ENCODE peak calls at places on chromosomes 3 and 15, in five cellular contexts. S is cardiac muscle cell, Q is left ventricle myocardium inferior, T is brain microvascular endothelial cell, N is heart right ventricle. P is an unnamed sample.
A peak's percentile ranks its signal among the peaks of the same experiment; 100 is the strongest.

GRCh38 chr15:78127882-78128281 is 3.4 kb downstream of the CIB2 start:
- DNase-seq in S (no peak), Q (no peak), T (no peak), N (no peak), P (peak; percentile 34)

GRCh38 chr15:97968380-97968779 is 7.9 kb downstream of the ARRDC4 start:
- DNase-seq in S (peak; percentile 78), Q (no peak), T (peak; percentile 2), N (no peak), P (no peak)

GRCh38 chr3:89690649-89691048 is 583.2 kb downstream of the EPHA3 start:
- DNase-seq in S (peak; percentile 27), Q (no peak), T (no peak), N (no peak), P (no peak)

GRCh38 chr3:3619815-3620214 is 179.4 kb upstream of the LRRN1 start:
- DNase-seq in S (no peak), Q (no peak), T (no peak), N (no peak), P (no peak)

GRCh38 chr15:45089712-45090373 is 24.1 kb downstream of the DUOX2 start:
- DNase-seq in S (peak; percentile 17), Q (no peak), T (no peak), N (no peak), P (no peak)

GRCh38 chr3:42589382-42590109 is 1.1 kb upstream of the SS18L2 start:
- DNase-seq in S (no peak), Q (no peak), T (no peak), N (no peak), P (no peak)

GRCh38 chr3:107705046-107705445 is 182.3 kb downstream of the BBX start:
- DNase-seq in S (no peak), Q (no peak), T (no peak), N (no peak), P (no peak)

GRCh38 chr3:119891944-119892721 is 110.2 kb downstream of the NR1I2 start:
- DNase-seq in S (peak; percentile 87), Q (no peak), T (peak; percentile 64), N (peak; percentile 60), P (peak; percentile 80)

GRCh38 chr15:58698887-58699641 is 50.4 kb downstream of the ADAM10 start:
- DNase-seq in S (no peak), Q (no peak), T (no peak), N (no peak), P (no peak)

GRCh38 chr3:98655666-98656065 is 62.3 kb upstream of the CPOX start:
- DNase-seq in S (peak; percentile 73), Q (no peak), T (peak; percentile 83), N (peak; percentile 35), P (no peak)

GRCh38 chr3:10011644-10012043 is 14.6 kb upstream of the FANCD2 start:
- DNase-seq in S (peak; percentile 51), Q (no peak), T (no peak), N (no peak), P (no peak)

GRCh38 chr3:57227930-57228733 is 603 bp downstream of the APPL1 start:
- DNase-seq in S (peak; percentile 64), Q (peak; percentile 43), T (peak; percentile 46), N (peak; percentile 52), P (peak; percentile 42)

GRCh38 chr3:151156618-151157216 is 46.3 kb downstream of the GPR171 start:
- DNase-seq in S (peak; percentile 73), Q (no peak), T (peak; percentile 43), N (no peak), P (peak; percentile 70)

GRCh38 chr15:60695713-60696522 is 217.0 kb upstream of the ICE2 start:
- DNase-seq in S (no peak), Q (no peak), T (peak; percentile 69), N (no peak), P (peak; percentile 21)

GRCh38 chr3:170585937-170586310 is at the start of gene SLC7A14:
- DNase-seq in S (peak; percentile 22), Q (no peak), T (peak; percentile 4), N (no peak), P (no peak)

GRCh38 chr3:89252865-89253264 is 145.4 kb downstream of the EPHA3 start:
- DNase-seq in S (no peak), Q (no peak), T (no peak), N (no peak), P (no peak)

GRCh38 chr15:47870956-47871625 is 153.8 kb downstream of the SEMA6D start:
- DNase-seq in S (peak; percentile 52), Q (no peak), T (peak; percentile 72), N (no peak), P (peak; percentile 73)

GRCh38 chr3:17518189-17519059 is 224.0 kb downstream of the TBC1D5 start:
- DNase-seq in S (no peak), Q (no peak), T (no peak), N (no peak), P (no peak)

GRCh38 chr3:141681390-141681780 is 56.7 kb upstream of the RNF7 start:
- DNase-seq in S (no peak), Q (no peak), T (no peak), N (no peak), P (no peak)

GRCh38 chr15:65245096-65245849 is 34.0 kb upstream of the CILP start:
- DNase-seq in S (peak; percentile 82), Q (peak; percentile 85), T (peak; percentile 47), N (peak; percentile 80), P (no peak)

GRCh38 chr3:196414469-196414868 is 17.8 kb downstream of the UBXN7 start:
- DNase-seq in S (peak; percentile 11), Q (no peak), T (peak; percentile 7), N (no peak), P (no peak)

GRCh38 chr15:67690936-67691335 is 134.4 kb upstream of the SKOR1 start:
- DNase-seq in S (peak; percentile 71), Q (no peak), T (peak; percentile 61), N (no peak), P (no peak)

GRCh38 chr3:140342668-140343067 is 335.2 kb upstream of the TRIM42 start:
- DNase-seq in S (no peak), Q (no peak), T (no peak), N (no peak), P (no peak)

GRCh38 chr3:86175051-86175536 is 815.9 kb downstream of the VGLL3 start:
- DNase-seq in S (no peak), Q (no peak), T (no peak), N (no peak), P (no peak)

GRCh38 chr3:32758375-32758753 is 59.4 kb upstream of the TRIM71 start:
- DNase-seq in S (peak; percentile 2), Q (no peak), T (no peak), N (no peak), P (no peak)

DNA sequence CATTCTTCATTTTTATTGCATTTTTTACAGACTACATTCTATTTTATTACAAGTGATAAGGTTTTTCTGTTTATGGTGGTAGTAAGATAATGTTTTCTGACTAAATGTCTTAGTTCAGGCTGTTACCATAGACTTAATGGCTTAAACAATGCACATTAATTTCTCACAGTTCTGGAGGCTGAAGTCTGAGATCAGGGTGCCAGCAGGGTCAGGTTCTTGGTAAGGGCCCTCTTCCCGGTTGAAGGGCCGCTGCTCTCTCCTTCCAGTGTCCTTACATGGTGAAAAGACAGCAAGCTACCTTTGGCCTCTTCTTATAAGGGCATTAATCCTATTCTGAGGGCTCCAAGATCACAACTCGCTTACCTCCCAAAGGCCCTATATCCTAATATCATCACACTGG is 19.8 kb downstream of the KCNAB1 start:
- DNase-seq in S (no peak), Q (no peak), T (no peak), N (no peak), P (no peak)
- H3K36me3 ChIP-seq in S (no peaks in the 10 kb centered on the region), Q (no peaks in the 10 kb centered on the region), T (no peaks in the 10 kb centered on the region), N (no peaks in the 10 kb centered on the region), P (no peaks in the 10 kb centered on the region)

DNA sequence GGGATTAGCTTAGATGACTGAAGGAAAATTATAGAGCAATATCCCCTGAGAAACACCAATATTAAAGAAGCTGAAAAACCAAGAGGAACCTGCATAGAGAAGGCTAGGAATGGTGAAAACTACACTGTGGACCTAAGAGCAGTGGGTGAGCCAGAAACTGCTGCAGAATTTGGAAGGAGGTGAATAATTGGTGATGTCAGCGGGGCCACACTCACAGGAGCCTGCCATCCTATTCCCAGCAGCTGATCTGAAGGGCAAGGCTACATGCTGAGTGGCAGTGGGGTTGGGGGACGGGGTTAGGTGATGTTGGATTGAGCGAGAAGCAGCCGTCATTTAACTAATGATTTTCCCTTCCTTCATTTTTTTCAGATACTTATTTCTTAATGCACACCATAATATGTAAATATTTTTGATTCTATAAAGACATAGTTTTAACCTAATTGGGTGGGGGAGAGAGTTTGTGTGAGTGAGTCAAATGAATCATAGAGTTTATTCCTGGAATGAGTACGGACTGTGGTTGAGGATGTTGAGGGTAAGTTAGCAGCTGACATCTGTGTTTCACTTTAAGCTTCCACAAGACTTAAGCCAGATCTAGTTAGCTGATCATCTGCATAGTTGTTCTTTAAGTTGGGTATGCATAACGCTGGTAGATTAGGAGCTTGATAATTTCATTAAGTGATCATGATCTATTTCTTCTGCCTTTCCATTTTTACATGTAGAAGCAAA is 222.8 kb downstream of the PTPRG start:
- DNase-seq in S (peak; percentile 53), Q (no peak), T (peak; percentile 25), N (no peak), P (no peak)
- H3K36me3 ChIP-seq in S (no peaks in the 10 kb centered on the region), Q (no peaks in the 10 kb centered on the region), T (no peaks in the 10 kb centered on the region), N (no peaks in the 10 kb centered on the region), P (no peaks in the 10 kb centered on the region)

DNA sequence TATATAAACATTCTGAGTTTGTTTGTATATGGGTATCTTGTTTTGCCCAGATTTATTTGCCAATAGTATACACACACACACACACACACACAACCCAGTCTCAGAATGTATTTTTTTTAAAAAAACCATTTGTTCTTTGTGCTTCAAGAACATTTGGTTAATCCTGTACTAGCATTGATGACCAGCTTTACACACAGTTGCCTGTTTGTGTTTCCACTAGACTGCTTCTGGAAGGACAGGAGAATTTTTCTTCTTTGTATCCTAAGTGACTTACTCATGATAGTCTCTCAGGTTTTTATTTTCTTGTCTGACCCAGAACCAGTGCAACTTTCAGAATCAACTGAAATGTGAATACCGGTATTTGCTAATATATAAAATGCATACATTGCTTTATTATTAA is 40.5 kb downstream of the U2SURP start:
- DNase-seq in S (no peak), Q (no peak), T (no peak), N (no peak), P (no peak)
- H3K36me3 ChIP-seq in S (peaks cover 53% of the 10 kb centered on the region), Q (peaks cover 56% of the 10 kb centered on the region), T (peaks cover 15% of the 10 kb centered on the region), N (peaks cover 91% of the 10 kb centered on the region), P (peaks cover 9% of the 10 kb centered on the region)

GRCh38 chr3:182886497-182886896 is 93.2 kb downstream of the ATP11B start:
- DNase-seq in S (no peak), Q (no peak), T (no peak), N (no peak), P (no peak)

GRCh38 chr3:182895513-182896112 is 84.7 kb downstream of the DCUN1D1 start:
- DNase-seq in S (no peak), Q (no peak), T (no peak), N (no peak), P (peak; percentile 88)

GRCh38 chr3:182891364-182891763 is 89.0 kb downstream of the DCUN1D1 start:
- DNase-seq in S (no peak), Q (no peak), T (no peak), N (no peak), P (no peak)

DNA sequence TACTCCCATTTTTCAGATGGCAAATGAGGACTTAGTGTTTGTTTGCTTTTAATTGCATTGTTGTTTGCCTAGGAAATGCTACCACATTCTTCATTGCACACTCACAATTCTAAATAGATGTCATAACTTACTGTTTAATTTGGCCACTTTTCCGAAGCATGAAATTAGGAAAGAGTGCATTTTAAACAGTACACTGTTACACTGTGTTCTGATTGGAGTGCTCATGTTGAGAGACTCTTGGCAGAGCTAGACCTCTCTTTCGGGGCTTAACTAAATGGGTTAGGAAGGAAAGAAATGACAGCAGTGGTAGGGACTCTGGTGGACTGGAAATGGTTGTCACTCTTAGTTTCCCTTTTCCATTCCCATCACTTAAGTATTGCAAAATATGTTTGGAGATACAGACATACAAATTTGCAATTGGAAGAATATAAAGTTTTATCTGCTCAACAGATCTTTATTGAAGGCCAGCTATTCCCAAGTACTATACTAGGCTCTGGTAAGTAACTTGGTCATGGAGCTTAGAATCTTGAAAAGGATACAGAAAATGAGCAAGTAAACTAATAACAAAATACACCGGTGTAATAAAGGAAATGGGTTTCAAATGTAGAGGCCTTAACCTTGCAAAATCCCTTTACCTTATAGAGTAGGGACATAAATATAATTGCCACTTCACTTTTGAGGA is 90.2 kb downstream of the DCUN1D1 start:
- DNase-seq in S (peak; percentile 5), Q (no peak), T (no peak), N (no peak), P (no peak)
- H3K36me3 ChIP-seq in S (peaks cover 22% of the 10 kb centered on the region), Q (peaks cover 58% of the 10 kb centered on the region), T (peaks cover 11% of the 10 kb centered on the region), N (peaks cover 94% of the 10 kb centered on the region), P (peaks cover 8% of the 10 kb centered on the region)

P was measured in small intestine.